ENCODE peak calls at places on chromosome 20, in four cellular contexts. One of them, this sample, is unnamed.

GRCh38 chr20:37519508-37520416 is 1.3 kb upstream of the NNAT start:
- DNase-seq in neural progenitor cell: peak
- DNase-seq in endothelial cell of umbilical vein: peak
- DNase-seq in fibroblast of lung: no peak
- DNase-seq in this sample: no peak

GRCh38 chr20:44204156-44204831 is 6.3 kb downstream of the OSER1 start:
- DNase-seq in endothelial cell of umbilical vein: peak
- DNase-seq in fibroblast of lung: peak
- DNase-seq in neural progenitor cell: no peak
- DNase-seq in this sample: peak

GRCh38 chr20:51128198-51128597 is 105.3 kb upstream of the KCNG1 start:
- DNase-seq in fibroblast of lung: peak
- DNase-seq in neural progenitor cell: no peak
- DNase-seq in endothelial cell of umbilical vein: no peak
- DNase-seq in this sample: peak

GRCh38 chr20:17835941-17836861 is 132.4 kb downstream of the SNX5 start:
- DNase-seq in neural progenitor cell: peak
- DNase-seq in endothelial cell of umbilical vein: peak
- DNase-seq in fibroblast of lung: peak
- DNase-seq in this sample: no peak

GRCh38 chr20:6075428-6076219 is 21.8 kb upstream of the LRRN4 start:
- DNase-seq in neural progenitor cell: no peak
- DNase-seq in endothelial cell of umbilical vein: no peak
- DNase-seq in fibroblast of lung: peak
- DNase-seq in this sample: no peak

GRCh38 chr20:48339986-48340884 is 487.6 kb downstream of the PREX1 start:
- DNase-seq in fibroblast of lung: no peak
- DNase-seq in endothelial cell of umbilical vein: no peak
- DNase-seq in neural progenitor cell: no peak
- DNase-seq in this sample: no peak

GRCh38 chr20:33773412-33774089 is 37.6 kb upstream of the CHMP4B start:
- DNase-seq in neural progenitor cell: no peak
- DNase-seq in endothelial cell of umbilical vein: no peak
- DNase-seq in fibroblast of lung: no peak
- DNase-seq in this sample: no peak

GRCh38 chr20:33893314-33893713 is 82.2 kb downstream of the CHMP4B start:
- DNase-seq in fibroblast of lung: peak
- DNase-seq in neural progenitor cell: no peak
- DNase-seq in endothelial cell of umbilical vein: no peak
- DNase-seq in this sample: no peak

GRCh38 chr20:61436268-61436667 is 184.2 kb downstream of the CDH4 start:
- DNase-seq in endothelial cell of umbilical vein: no peak
- DNase-seq in neural progenitor cell: no peak
- DNase-seq in fibroblast of lung: peak
- DNase-seq in this sample: no peak

GRCh38 chr20:3162080-3162611 is 2.5 kb upstream of the FASTKD5 start:
- DNase-seq in fibroblast of lung: no peak
- DNase-seq in neural progenitor cell: no peak
- DNase-seq in endothelial cell of umbilical vein: no peak
- DNase-seq in this sample: no peak

GRCh38 chr20:33575302-33575701 is 85.4 kb downstream of the CBFA2T2 start:
- DNase-seq in endothelial cell of umbilical vein: no peak
- DNase-seq in fibroblast of lung: peak
- DNase-seq in neural progenitor cell: no peak
- DNase-seq in this sample: no peak

GRCh38 chr20:59062057-59062456 is 19.5 kb upstream of the PRELID3B start:
- DNase-seq in endothelial cell of umbilical vein: no peak
- DNase-seq in neural progenitor cell: no peak
- DNase-seq in fibroblast of lung: no peak
- DNase-seq in this sample: no peak
- TF ChIP-seq EZH2 in endothelial cell of umbilical vein: no peak
- TF ChIP-seq EZH2 in neural progenitor cell: no peak
- TF ChIP-seq EZH2 in fibroblast of lung: no peak
- TF ChIP-seq EZH2 in this sample: no peak

GRCh38 chr20:21395666-21396044 is 1.7 kb downstream of the NKX2-4 start:
- DNase-seq in neural progenitor cell: peak
- DNase-seq in endothelial cell of umbilical vein: no peak
- DNase-seq in fibroblast of lung: no peak
- DNase-seq in this sample: no peak
- TF ChIP-seq EZH2 in neural progenitor cell: peak
- TF ChIP-seq EZH2 in endothelial cell of umbilical vein: peak
- TF ChIP-seq EZH2 in fibroblast of lung: peak
- TF ChIP-seq EZH2 in this sample: no peak

GRCh38 chr20:36084897-36085617 is 69.5 kb upstream of the EPB41L1 start:
- DNase-seq in fibroblast of lung: peak
- DNase-seq in endothelial cell of umbilical vein: no peak
- DNase-seq in neural progenitor cell: no peak
- DNase-seq in this sample: peak

GRCh38 chr20:36082516-36082915 is 72.0 kb upstream of the EPB41L1 start:
- DNase-seq in endothelial cell of umbilical vein: no peak
- DNase-seq in neural progenitor cell: no peak
- DNase-seq in fibroblast of lung: no peak
- DNase-seq in this sample: no peak

GRCh38 chr20:36084356-36084755 is 70.2 kb upstream of the EPB41L1 start:
- DNase-seq in neural progenitor cell: no peak
- DNase-seq in endothelial cell of umbilical vein: no peak
- DNase-seq in fibroblast of lung: no peak
- DNase-seq in this sample: no peak

GRCh38 chr20:36086767-36087166 is 67.8 kb upstream of the EPB41L1 start:
- DNase-seq in fibroblast of lung: no peak
- DNase-seq in endothelial cell of umbilical vein: no peak
- DNase-seq in neural progenitor cell: no peak
- DNase-seq in this sample: peak

GRCh38 chr20:36085686-36086267 is 68.8 kb upstream of the EPB41L1 start:
- DNase-seq in fibroblast of lung: peak
- DNase-seq in neural progenitor cell: no peak
- DNase-seq in endothelial cell of umbilical vein: no peak
- DNase-seq in this sample: peak
- TF ChIP-seq EZH2 in fibroblast of lung: no peak
- TF ChIP-seq EZH2 in neural progenitor cell: no peak
- TF ChIP-seq EZH2 in endothelial cell of umbilical vein: no peak
- TF ChIP-seq EZH2 in this sample: no peak

DNA sequence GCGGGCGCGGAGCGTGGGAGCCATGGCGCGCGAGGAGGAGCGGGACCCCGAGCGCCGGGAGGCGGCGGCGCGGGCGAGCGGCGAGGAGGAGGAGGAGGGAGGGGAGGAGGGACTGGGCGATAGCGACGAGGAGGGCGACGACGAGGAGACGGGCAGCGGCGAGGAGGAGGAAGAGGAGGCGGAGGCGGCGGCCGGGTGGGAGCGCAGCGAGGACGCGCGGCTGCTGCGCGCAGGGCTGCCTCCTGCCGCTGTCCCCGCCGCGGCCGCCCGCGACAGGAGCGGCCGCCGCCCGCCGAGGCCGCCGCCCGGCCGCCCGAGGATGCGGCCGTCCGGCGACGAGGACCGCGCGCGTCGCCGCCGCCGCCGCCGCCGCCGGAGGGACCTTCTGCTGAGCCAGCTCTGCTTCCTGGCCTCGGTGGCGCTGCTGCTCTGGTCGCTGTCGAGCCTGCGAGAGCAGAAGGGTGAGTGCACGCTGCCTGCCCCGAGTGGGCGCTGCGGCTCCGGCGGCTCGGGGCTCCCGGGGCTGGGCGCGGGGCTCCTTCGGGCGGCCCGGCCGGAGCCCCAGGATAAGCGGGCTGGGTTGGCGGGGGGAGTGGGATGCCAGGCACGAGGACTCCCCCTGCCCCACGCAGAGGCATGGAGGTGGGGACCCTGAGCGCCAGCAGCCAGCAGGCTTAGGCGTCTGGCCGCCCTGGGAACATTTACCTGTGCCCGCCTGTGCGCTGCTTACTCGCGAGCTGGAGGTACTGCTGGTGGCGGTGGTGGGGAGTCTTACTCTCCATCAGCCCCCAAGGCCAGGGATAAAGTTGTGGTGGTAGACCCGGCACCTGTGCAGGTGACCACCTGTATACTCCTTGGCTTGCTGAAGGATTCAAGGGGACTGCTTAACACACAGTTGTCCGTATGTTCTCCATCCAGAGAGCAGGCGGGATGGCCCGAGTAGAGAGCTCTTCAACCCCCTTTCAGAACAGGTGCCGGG is at the start of gene SLC24A3:
- DNase-seq in fibroblast of lung: peak
- DNase-seq in neural progenitor cell: peak
- DNase-seq in endothelial cell of umbilical vein: no peak
- DNase-seq in this sample: no peak
- TF ChIP-seq EZH2 in fibroblast of lung: peak
- TF ChIP-seq EZH2 in neural progenitor cell: peak
- TF ChIP-seq EZH2 in endothelial cell of umbilical vein: no peak
- TF ChIP-seq EZH2 in this sample: no peak

GRCh38 chr20:10347481-10347880 is 86.5 kb downstream of the MKKS start:
- DNase-seq in neural progenitor cell: no peak
- DNase-seq in fibroblast of lung: no peak
- DNase-seq in endothelial cell of umbilical vein: no peak
- DNase-seq in this sample: no peak
- TF ChIP-seq EZH2 in neural progenitor cell: no peak
- TF ChIP-seq EZH2 in fibroblast of lung: no peak
- TF ChIP-seq EZH2 in endothelial cell of umbilical vein: no peak
- TF ChIP-seq EZH2 in this sample: no peak

GRCh38 chr20:63007722-63008488 is 1.1 kb upstream of the BHLHE23 start:
- DNase-seq in fibroblast of lung: no peak
- DNase-seq in endothelial cell of umbilical vein: no peak
- DNase-seq in neural progenitor cell: peak
- DNase-seq in this sample: no peak
- TF ChIP-seq EZH2 in fibroblast of lung: peak
- TF ChIP-seq EZH2 in endothelial cell of umbilical vein: peak
- TF ChIP-seq EZH2 in neural progenitor cell: peak
- TF ChIP-seq EZH2 in this sample: no peak

GRCh38 chr20:46251211-46251673 is 57.1 kb downstream of the CDH22 start:
- DNase-seq in fibroblast of lung: no peak
- DNase-seq in endothelial cell of umbilical vein: no peak
- DNase-seq in neural progenitor cell: peak
- DNase-seq in this sample: no peak
- TF ChIP-seq EZH2 in fibroblast of lung: no peak
- TF ChIP-seq EZH2 in endothelial cell of umbilical vein: peak
- TF ChIP-seq EZH2 in neural progenitor cell: peak
- TF ChIP-seq EZH2 in this sample: no peak

GRCh38 chr20:24948939-24949679 is at the start of gene CST7:
- DNase-seq in endothelial cell of umbilical vein: no peak
- DNase-seq in fibroblast of lung: no peak
- DNase-seq in neural progenitor cell: no peak
- DNase-seq in this sample: no peak

GRCh38 chr20:24942679-24943078 is 6.4 kb upstream of the CST7 start:
- DNase-seq in fibroblast of lung: no peak
- DNase-seq in neural progenitor cell: no peak
- DNase-seq in endothelial cell of umbilical vein: no peak
- DNase-seq in this sample: no peak

GRCh38 chr20:24938498-24938897 is 10.6 kb upstream of the CST7 start:
- DNase-seq in endothelial cell of umbilical vein: no peak
- DNase-seq in fibroblast of lung: no peak
- DNase-seq in neural progenitor cell: no peak
- DNase-seq in this sample: no peak

GRCh38 chr20:24943196-24943595 is 5.9 kb upstream of the CST7 start:
- DNase-seq in neural progenitor cell: no peak
- DNase-seq in endothelial cell of umbilical vein: no peak
- DNase-seq in fibroblast of lung: no peak
- DNase-seq in this sample: no peak

GRCh38 chr20:24943731-24944130 is 5.3 kb upstream of the CST7 start:
- DNase-seq in neural progenitor cell: no peak
- DNase-seq in fibroblast of lung: no peak
- DNase-seq in endothelial cell of umbilical vein: no peak
- DNase-seq in this sample: no peak
- TF ChIP-seq EZH2 in neural progenitor cell: no peak
- TF ChIP-seq EZH2 in fibroblast of lung: no peak
- TF ChIP-seq EZH2 in endothelial cell of umbilical vein: no peak
- TF ChIP-seq EZH2 in this sample: no peak

This sample was measured in PC-9.